ENCODE peak calls at places on chromosomes 13 and 19, in nine cellular contexts. One of them, this sample, is unnamed.

GRCh38 chr19:49210108-49210900 is 52.7 kb downstream of the TRPM4 start:
- DNase-seq in breast epithelium: no peak
- DNase-seq in cardiac muscle cell: peak
- DNase-seq in stomach: no peak
- DNase-seq in uterus: peak
- DNase-seq in left ventricle myocardium inferior: no peak
- DNase-seq in Peyer's patch: peak
- DNase-seq in tibial artery: no peak
- DNase-seq in heart right ventricle: no peak
- DNase-seq in this sample: no peak

GRCh38 chr13:72530471-72530870 is 197.0 kb downstream of the MZT1 start:
- DNase-seq in breast epithelium: no peak
- DNase-seq in cardiac muscle cell: no peak
- DNase-seq in stomach: no peak
- DNase-seq in uterus: no peak
- DNase-seq in left ventricle myocardium inferior: no peak
- DNase-seq in Peyer's patch: no peak
- DNase-seq in tibial artery: no peak
- DNase-seq in heart right ventricle: no peak
- DNase-seq in this sample: no peak

GRCh38 chr19:31338069-31338767 is 11.0 kb downstream of the TSHZ3 start:
- DNase-seq in breast epithelium: no peak
- DNase-seq in cardiac muscle cell: peak
- DNase-seq in stomach: no peak
- DNase-seq in uterus: peak
- DNase-seq in left ventricle myocardium inferior: peak
- DNase-seq in Peyer's patch: peak
- DNase-seq in tibial artery: peak
- DNase-seq in heart right ventricle: peak
- DNase-seq in this sample: no peak

GRCh38 chr13:112062619-112063308 is 4.2 kb upstream of the SOX1 start:
- DNase-seq in breast epithelium: no peak
- DNase-seq in cardiac muscle cell: peak
- DNase-seq in stomach: no peak
- DNase-seq in uterus: no peak
- DNase-seq in left ventricle myocardium inferior: no peak
- DNase-seq in Peyer's patch: no peak
- DNase-seq in tibial artery: no peak
- DNase-seq in heart right ventricle: no peak
- DNase-seq in this sample: no peak

GRCh38 chr19:6103217-6103644 is 7.1 kb downstream of the RFX2 start:
- DNase-seq in breast epithelium: peak
- DNase-seq in cardiac muscle cell: no peak
- DNase-seq in stomach: peak
- DNase-seq in uterus: peak
- DNase-seq in left ventricle myocardium inferior: peak
- DNase-seq in Peyer's patch: no peak
- DNase-seq in tibial artery: peak
- DNase-seq in heart right ventricle: peak
- DNase-seq in this sample: peak

GRCh38 chr19:2260341-2260751 is 4.1 kb upstream of the JSRP1 start:
- DNase-seq in breast epithelium: no peak
- DNase-seq in cardiac muscle cell: no peak
- DNase-seq in stomach: no peak
- DNase-seq in uterus: no peak
- DNase-seq in left ventricle myocardium inferior: no peak
- DNase-seq in Peyer's patch: no peak
- DNase-seq in tibial artery: no peak
- DNase-seq in heart right ventricle: no peak
- DNase-seq in this sample: no peak

GRCh38 chr19:3045885-3046603 is 16.3 kb downstream of the TLE5 start:
- DNase-seq in breast epithelium: no peak
- DNase-seq in cardiac muscle cell: peak
- DNase-seq in stomach: no peak
- DNase-seq in uterus: peak
- DNase-seq in left ventricle myocardium inferior: no peak
- DNase-seq in Peyer's patch: no peak
- DNase-seq in tibial artery: no peak
- DNase-seq in heart right ventricle: no peak
- DNase-seq in this sample: no peak

GRCh38 chr13:59332966-59333365 is 830.8 kb downstream of the DIAPH3 start:
- DNase-seq in breast epithelium: no peak
- DNase-seq in cardiac muscle cell: no peak
- DNase-seq in stomach: no peak
- DNase-seq in uterus: no peak
- DNase-seq in left ventricle myocardium inferior: no peak
- DNase-seq in Peyer's patch: no peak
- DNase-seq in tibial artery: no peak
- DNase-seq in heart right ventricle: no peak
- DNase-seq in this sample: no peak

GRCh38 chr19:38596057-38596981 is 21.4 kb downstream of the MAP4K1 start:
- DNase-seq in breast epithelium: no peak
- DNase-seq in cardiac muscle cell: peak
- DNase-seq in stomach: peak
- DNase-seq in uterus: no peak
- DNase-seq in left ventricle myocardium inferior: no peak
- DNase-seq in Peyer's patch: peak
- DNase-seq in tibial artery: no peak
- DNase-seq in heart right ventricle: no peak
- DNase-seq in this sample: peak

GRCh38 chr19:48673436-48674100 is 751 bp upstream of the NTN5 start:
- DNase-seq in breast epithelium: no peak
- DNase-seq in cardiac muscle cell: no peak
- DNase-seq in stomach: no peak
- DNase-seq in uterus: no peak
- DNase-seq in left ventricle myocardium inferior: no peak
- DNase-seq in Peyer's patch: no peak
- DNase-seq in tibial artery: no peak
- DNase-seq in heart right ventricle: no peak
- DNase-seq in this sample: no peak

GRCh38 chr13:44974056-44974798 is 15.0 kb downstream of the NUFIP1 start:
- DNase-seq in breast epithelium: no peak
- DNase-seq in cardiac muscle cell: no peak
- DNase-seq in stomach: peak
- DNase-seq in uterus: no peak
- DNase-seq in left ventricle myocardium inferior: no peak
- DNase-seq in Peyer's patch: no peak
- DNase-seq in tibial artery: peak
- DNase-seq in heart right ventricle: no peak
- DNase-seq in this sample: peak

DNA sequence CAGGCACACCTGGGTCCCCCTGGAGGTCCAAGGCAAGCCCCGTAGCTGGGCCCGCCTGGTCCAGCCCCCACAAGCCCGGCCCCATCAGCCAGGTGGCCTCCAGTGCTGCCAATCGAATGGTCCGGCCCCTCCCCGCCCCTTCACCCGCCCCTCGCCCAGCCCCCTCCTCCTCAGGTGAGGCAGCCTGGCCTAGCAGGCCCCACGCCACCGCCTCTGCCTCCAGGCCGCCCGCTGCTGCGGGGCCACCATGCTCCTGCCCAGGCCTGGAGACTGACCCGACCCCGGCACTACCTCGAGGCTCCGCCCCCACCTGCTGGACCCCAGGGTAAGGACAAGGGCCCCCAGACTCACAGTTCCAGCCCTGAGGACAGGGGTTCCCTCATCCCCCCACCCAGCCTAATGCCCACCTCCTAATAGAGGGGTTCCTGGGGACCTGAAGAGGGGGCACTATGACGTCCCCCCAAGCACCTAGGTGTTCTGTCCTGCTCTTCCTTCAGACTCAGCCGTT is at the start of gene HPN:
- DNase-seq in breast epithelium: peak
- DNase-seq in cardiac muscle cell: peak
- DNase-seq in stomach: peak
- DNase-seq in uterus: no peak
- DNase-seq in left ventricle myocardium inferior: no peak
- DNase-seq in Peyer's patch: no peak
- DNase-seq in tibial artery: no peak
- DNase-seq in heart right ventricle: no peak
- DNase-seq in this sample: peak
- H3K4me3 ChIP-seq in breast epithelium: peak
- H3K4me3 ChIP-seq in cardiac muscle cell: peak
- H3K4me3 ChIP-seq in stomach: peak
- H3K4me3 ChIP-seq in uterus: no peak
- H3K4me3 ChIP-seq in left ventricle myocardium inferior: peak
- H3K4me3 ChIP-seq in Peyer's patch: peak
- H3K4me3 ChIP-seq in tibial artery: peak
- H3K4me3 ChIP-seq in heart right ventricle: peak
- H3K4me3 ChIP-seq in this sample: peak

GRCh38 chr13:70107498-70108271 is at the start of gene ATXN8OS:
- DNase-seq in breast epithelium: no peak
- DNase-seq in cardiac muscle cell: peak
- DNase-seq in stomach: no peak
- DNase-seq in uterus: no peak
- DNase-seq in left ventricle myocardium inferior: no peak
- DNase-seq in Peyer's patch: no peak
- DNase-seq in tibial artery: no peak
- DNase-seq in heart right ventricle: no peak
- DNase-seq in this sample: no peak

GRCh38 chr13:70107125-70107497 is 515 bp upstream of the ATXN8OS start:
- DNase-seq in breast epithelium: no peak
- DNase-seq in cardiac muscle cell: no peak
- DNase-seq in stomach: no peak
- DNase-seq in uterus: no peak
- DNase-seq in left ventricle myocardium inferior: no peak
- DNase-seq in Peyer's patch: no peak
- DNase-seq in tibial artery: no peak
- DNase-seq in heart right ventricle: no peak
- DNase-seq in this sample: no peak

GRCh38 chr13:70104481-70104880 is 3.1 kb upstream of the ATXN8OS start:
- DNase-seq in breast epithelium: no peak
- DNase-seq in cardiac muscle cell: no peak
- DNase-seq in stomach: no peak
- DNase-seq in uterus: no peak
- DNase-seq in left ventricle myocardium inferior: no peak
- DNase-seq in Peyer's patch: no peak
- DNase-seq in tibial artery: no peak
- DNase-seq in heart right ventricle: no peak
- DNase-seq in this sample: no peak

GRCh38 chr13:70108276-70108845 is at the start of gene KLHL1:
- DNase-seq in breast epithelium: no peak
- DNase-seq in cardiac muscle cell: no peak
- DNase-seq in stomach: no peak
- DNase-seq in uterus: no peak
- DNase-seq in left ventricle myocardium inferior: no peak
- DNase-seq in Peyer's patch: no peak
- DNase-seq in tibial artery: no peak
- DNase-seq in heart right ventricle: no peak
- DNase-seq in this sample: no peak
- H3K27ac ChIP-seq in breast epithelium: no peak
- H3K27ac ChIP-seq in cardiac muscle cell: no peak
- H3K27ac ChIP-seq in stomach: no peak
- H3K27ac ChIP-seq in uterus: no peak
- H3K27ac ChIP-seq in left ventricle myocardium inferior: no peak
- H3K27ac ChIP-seq in Peyer's patch: no peak
- H3K27ac ChIP-seq in tibial artery: no peak
- H3K27ac ChIP-seq in heart right ventricle: no peak
- H3K27ac ChIP-seq in this sample: no peak

DNA sequence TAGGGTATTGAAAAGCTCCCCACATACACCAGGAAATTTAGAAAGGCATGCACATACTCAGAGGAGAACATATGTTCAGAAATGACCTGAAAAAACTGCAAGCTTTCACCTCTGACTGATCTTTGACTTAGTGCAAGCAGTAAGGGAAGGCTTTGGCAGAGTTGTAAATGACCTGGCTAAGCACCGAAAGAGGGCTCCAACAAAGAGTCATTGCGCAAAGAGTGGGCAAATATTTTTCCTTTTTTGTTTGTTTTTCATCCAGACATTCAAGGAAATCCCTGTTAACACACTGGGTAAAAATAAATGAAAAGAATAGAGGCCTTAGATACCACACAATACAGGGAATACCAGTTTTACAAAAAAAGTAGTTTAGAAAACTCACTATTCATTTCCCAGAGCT is 5.2 kb upstream of the ZNF233 start:
- DNase-seq in breast epithelium: no peak
- DNase-seq in cardiac muscle cell: no peak
- DNase-seq in stomach: no peak
- DNase-seq in uterus: no peak
- DNase-seq in left ventricle myocardium inferior: no peak
- DNase-seq in Peyer's patch: no peak
- DNase-seq in tibial artery: no peak
- DNase-seq in heart right ventricle: no peak
- DNase-seq in this sample: no peak
- TF ChIP-seq CTCF in breast epithelium: no peak
- TF ChIP-seq CTCF in cardiac muscle cell: no peak
- TF ChIP-seq CTCF in stomach: no peak
- TF ChIP-seq CTCF in uterus: no peak
- TF ChIP-seq CTCF in left ventricle myocardium inferior: no peak
- TF ChIP-seq CTCF in Peyer's patch: no peak
- TF ChIP-seq CTCF in tibial artery: no peak
- TF ChIP-seq CTCF in heart right ventricle: no peak
- TF ChIP-seq CTCF in this sample: no peak

GRCh38 chr13:26257049-26257448 is 3.1 kb downstream of the CDK8 start:
- DNase-seq in breast epithelium: no peak
- DNase-seq in cardiac muscle cell: no peak
- DNase-seq in stomach: no peak
- DNase-seq in uterus: no peak
- DNase-seq in left ventricle myocardium inferior: no peak
- DNase-seq in Peyer's patch: no peak
- DNase-seq in tibial artery: no peak
- DNase-seq in heart right ventricle: no peak
- DNase-seq in this sample: no peak

GRCh38 chr13:26254583-26255102 is 714 bp downstream of the CDK8 start:
- DNase-seq in breast epithelium: peak
- DNase-seq in cardiac muscle cell: peak
- DNase-seq in stomach: peak
- DNase-seq in uterus: peak
- DNase-seq in left ventricle myocardium inferior: peak
- DNase-seq in Peyer's patch: peak
- DNase-seq in tibial artery: peak
- DNase-seq in heart right ventricle: peak
- DNase-seq in this sample: peak

GRCh38 chr13:26255717-26256277 is 1.9 kb downstream of the CDK8 start:
- DNase-seq in breast epithelium: no peak
- DNase-seq in cardiac muscle cell: peak
- DNase-seq in stomach: no peak
- DNase-seq in uterus: no peak
- DNase-seq in left ventricle myocardium inferior: no peak
- DNase-seq in Peyer's patch: no peak
- DNase-seq in tibial artery: no peak
- DNase-seq in heart right ventricle: no peak
- DNase-seq in this sample: no peak

GRCh38 chr13:26253787-26254582 is at the start of gene CDK8:
- DNase-seq in breast epithelium: peak
- DNase-seq in cardiac muscle cell: peak
- DNase-seq in stomach: peak
- DNase-seq in uterus: peak
- DNase-seq in left ventricle myocardium inferior: peak
- DNase-seq in Peyer's patch: peak
- DNase-seq in tibial artery: peak
- DNase-seq in heart right ventricle: peak
- DNase-seq in this sample: peak

DNA sequence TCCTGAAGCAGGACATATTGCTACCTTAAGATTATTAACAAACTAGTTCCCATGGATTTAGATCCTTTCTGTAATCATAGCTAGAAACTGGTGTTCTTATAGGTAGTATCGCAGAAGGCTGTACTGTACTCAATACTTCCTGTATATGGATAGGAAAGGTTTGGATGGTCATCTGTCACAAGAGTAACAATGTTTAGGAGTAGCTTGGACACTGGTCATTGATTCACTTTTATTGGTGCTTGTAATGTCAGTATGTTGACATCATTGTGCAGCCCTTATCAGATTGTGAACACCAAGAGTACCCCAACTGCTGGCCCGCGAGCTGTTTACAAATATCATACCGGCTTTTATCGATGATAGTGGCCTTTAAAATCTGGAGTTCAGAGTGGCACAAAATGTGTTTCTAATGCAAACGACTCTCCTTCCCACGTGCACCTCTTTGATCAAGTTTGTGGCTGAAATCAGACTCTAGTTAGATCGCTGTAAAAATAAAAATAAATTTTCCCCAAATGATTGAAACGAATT is 605 bp upstream of the CDK8 start:
- DNase-seq in breast epithelium: no peak
- DNase-seq in cardiac muscle cell: no peak
- DNase-seq in stomach: no peak
- DNase-seq in uterus: no peak
- DNase-seq in left ventricle myocardium inferior: no peak
- DNase-seq in Peyer's patch: no peak
- DNase-seq in tibial artery: no peak
- DNase-seq in heart right ventricle: no peak
- DNase-seq in this sample: no peak
- H3K4me3 ChIP-seq in breast epithelium: peak
- H3K4me3 ChIP-seq in cardiac muscle cell: peak
- H3K4me3 ChIP-seq in stomach: peak
- H3K4me3 ChIP-seq in uterus: peak
- H3K4me3 ChIP-seq in left ventricle myocardium inferior: peak
- H3K4me3 ChIP-seq in Peyer's patch: peak
- H3K4me3 ChIP-seq in tibial artery: peak
- H3K4me3 ChIP-seq in heart right ventricle: peak
- H3K4me3 ChIP-seq in this sample: no peak

This sample was measured in lung.